ENCODE peak calls at places on chromosomes 1 and 21, in four cellular contexts. One of them, this sample, is unnamed.

GRCh38 chr1:241518447-241519307 is 878 bp downstream of the FH start:
- DNase-seq in ELF-1: no peak
- DNase-seq in NCI-H1436: no peak
- DNase-seq in fibroblast of the aortic adventitia: peak
- DNase-seq in this sample: peak

GRCh38 chr1:247111636-247112478 is 7.7 kb upstream of the ZNF669 start:
- DNase-seq in NCI-H1436: peak
- DNase-seq in fibroblast of the aortic adventitia: peak
- DNase-seq in ELF-1: peak
- DNase-seq in this sample: peak

GRCh38 chr21:45320261-45320990 is 32.7 kb upstream of the POFUT2 start:
- DNase-seq in NCI-H1436: peak
- DNase-seq in fibroblast of the aortic adventitia: no peak
- DNase-seq in ELF-1: peak
- DNase-seq in this sample: no peak

GRCh38 chr1:234972411-234973191 is 156.0 kb downstream of the TOMM20 start:
- DNase-seq in NCI-H1436: no peak
- DNase-seq in fibroblast of the aortic adventitia: no peak
- DNase-seq in ELF-1: peak
- DNase-seq in this sample: peak

GRCh38 chr1:151398691-151399065 is 695 bp upstream of the PSMB4 start:
- DNase-seq in ELF-1: no peak
- DNase-seq in NCI-H1436: no peak
- DNase-seq in fibroblast of the aortic adventitia: no peak
- DNase-seq in this sample: no peak

GRCh38 chr1:235657747-235658526 is 8.4 kb upstream of the GNG4 start:
- DNase-seq in ELF-1: no peak
- DNase-seq in NCI-H1436: no peak
- DNase-seq in fibroblast of the aortic adventitia: no peak
- DNase-seq in this sample: no peak

GRCh38 chr1:64917328-64917861 is 49.0 kb downstream of the JAK1 start:
- DNase-seq in fibroblast of the aortic adventitia: peak
- DNase-seq in ELF-1: peak
- DNase-seq in NCI-H1436: no peak
- DNase-seq in this sample: peak

GRCh38 chr1:182205378-182206022 is 144.0 kb upstream of the ZNF648 start:
- DNase-seq in fibroblast of the aortic adventitia: no peak
- DNase-seq in ELF-1: no peak
- DNase-seq in NCI-H1436: no peak
- DNase-seq in this sample: no peak

GRCh38 chr1:157230500-157230899 is 92.3 kb upstream of the ETV3 start:
- DNase-seq in fibroblast of the aortic adventitia: no peak
- DNase-seq in NCI-H1436: no peak
- DNase-seq in ELF-1: no peak
- DNase-seq in this sample: no peak

GRCh38 chr1:51328926-51329325 is 1.4 kb downstream of the TTC39A start:
- DNase-seq in NCI-H1436: no peak
- DNase-seq in ELF-1: no peak
- DNase-seq in fibroblast of the aortic adventitia: no peak
- DNase-seq in this sample: no peak

GRCh38 chr1:117664314-117664713 is 58.5 kb downstream of the TENT5C start:
- DNase-seq in ELF-1: no peak
- DNase-seq in NCI-H1436: no peak
- DNase-seq in fibroblast of the aortic adventitia: no peak
- DNase-seq in this sample: no peak

GRCh38 chr1:28104866-28105467 is 16.6 kb upstream of the EYA3 start:
- DNase-seq in fibroblast of the aortic adventitia: peak
- DNase-seq in ELF-1: peak
- DNase-seq in NCI-H1436: peak
- DNase-seq in this sample: peak